ENCODE peak calls at places on chromosomes 4 and X, in nine cellular contexts. M, V, Z, I, X, K, Q, Y and N are unnamed samples.

GRCh38 chrX:47184486-47184885 is 9.1 kb upstream of the UBA1 start:
- DNase-seq in M (no peak), V (no peak), Z (no peak), I (no peak), X (no peak), K (peak; percentile 14), Q (no peak), Y (no peak), N (no peak)

GRCh38 chr4:69308634-69309033 is 28.4 kb downstream of the UGT2B28 start:
- DNase-seq in M (no peak), V (no peak), Z (no peak), I (no peak), X (no peak), K (no peak), Q (no peak), Y (no peak), N (no peak)

GRCh38 chr4:85842540-85842939 is 367.6 kb downstream of the ARHGAP24 start:
- DNase-seq in M (no peak), V (peak; percentile 24), Z (peak; percentile 28), I (no peak), X (peak; percentile 35), K (no peak), Q (no peak), Y (no peak), N (no peak)

GRCh38 chr4:56026596-56026995 is 77.9 kb downstream of the CEP135 start:
- DNase-seq in M (no peak), V (no peak), Z (no peak), I (no peak), X (no peak), K (no peak), Q (no peak), Y (no peak), N (no peak)

GRCh38 chr4:165379662-165380061 is 854 bp downstream of the CPE start:
- DNase-seq in M (no peak), V (peak; percentile 28), Z (peak; percentile 23), I (no peak), X (no peak), K (no peak), Q (peak; percentile 27), Y (no peak), N (no peak)

GRCh38 chrX:13938053-13938765 is 91.5 kb downstream of the GEMIN8 start:
- DNase-seq in M (peak; percentile 15), V (no peak), Z (peak; percentile 3), I (no peak), X (peak; percentile 48), K (no peak), Q (peak; percentile 16), Y (no peak), N (no peak)

GRCh38 chr4:56465599-56466295 is 1.7 kb upstream of the SRP72 start:
- DNase-seq in M (no peak), V (no peak), Z (no peak), I (no peak), X (no peak), K (no peak), Q (no peak), Y (no peak), N (no peak)

GRCh38 chr4:67721770-67722597 is 21.0 kb upstream of the UBA6 start:
- DNase-seq in M (no peak), V (no peak), Z (no peak), I (no peak), X (no peak), K (no peak), Q (no peak), Y (no peak), N (no peak)

GRCh38 chr4:168643796-168644159 is 146.9 kb downstream of the PALLD start:
- DNase-seq in M (no peak), V (no peak), Z (no peak), I (no peak), X (no peak), K (no peak), Q (no peak), Y (no peak), N (no peak)

GRCh38 chr4:14827111-14827510 is 175.2 kb upstream of the CPEB2 start:
- DNase-seq in M (no peak), V (no peak), Z (no peak), I (no peak), X (no peak), K (no peak), Q (no peak), Y (no peak), N (no peak)

GRCh38 chr4:70722199-70722791 is 531 bp downstream of the RUFY3 start:
- DNase-seq in M (peak; percentile 29), V (no peak), Z (no peak), I (no peak), X (no peak), K (no peak), Q (peak; percentile 51), Y (no peak), N (no peak)

GRCh38 chr4:140691369-140691768 is 64.8 kb downstream of the TBC1D9 start:
- DNase-seq in M (no peak), V (no peak), Z (no peak), I (no peak), X (no peak), K (no peak), Q (no peak), Y (no peak), N (no peak)

GRCh38 chr4:86359944-86360478 is at the start of gene MAPK10:
- DNase-seq in M (peak; percentile 45), V (peak; percentile 63), Z (peak; percentile 67), I (no peak), X (peak; percentile 27), K (no peak), Q (peak; percentile 81), Y (peak; percentile 2), N (peak; percentile 58)

GRCh38 chrX:70172226-70172625 is 5.1 kb upstream of the DGAT2L6 start:
- DNase-seq in M (no peak), V (no peak), Z (no peak), I (no peak), X (no peak), K (no peak), Q (no peak), Y (no peak), N (no peak)

GRCh38 chr4:146192060-146192459 is 16.5 kb downstream of the LSM6 start:
- DNase-seq in M (no peak), V (no peak), Z (peak; percentile 17), I (no peak), X (peak; percentile 25), K (no peak), Q (no peak), Y (no peak), N (no peak)
- H3K36me3 ChIP-seq in M (no peaks in the 10 kb centered on the region), V (no peaks in the 10 kb centered on the region), Z (peaks cover 57% of the 10 kb centered on the region), I (peaks cover 23% of the 10 kb centered on the region), X (no peaks in the 10 kb centered on the region), K (peaks cover 4% of the 10 kb centered on the region), Q (no peaks in the 10 kb centered on the region), Y (peaks cover 23% of the 10 kb centered on the region), N (peaks cover 15% of the 10 kb centered on the region)

DNA sequence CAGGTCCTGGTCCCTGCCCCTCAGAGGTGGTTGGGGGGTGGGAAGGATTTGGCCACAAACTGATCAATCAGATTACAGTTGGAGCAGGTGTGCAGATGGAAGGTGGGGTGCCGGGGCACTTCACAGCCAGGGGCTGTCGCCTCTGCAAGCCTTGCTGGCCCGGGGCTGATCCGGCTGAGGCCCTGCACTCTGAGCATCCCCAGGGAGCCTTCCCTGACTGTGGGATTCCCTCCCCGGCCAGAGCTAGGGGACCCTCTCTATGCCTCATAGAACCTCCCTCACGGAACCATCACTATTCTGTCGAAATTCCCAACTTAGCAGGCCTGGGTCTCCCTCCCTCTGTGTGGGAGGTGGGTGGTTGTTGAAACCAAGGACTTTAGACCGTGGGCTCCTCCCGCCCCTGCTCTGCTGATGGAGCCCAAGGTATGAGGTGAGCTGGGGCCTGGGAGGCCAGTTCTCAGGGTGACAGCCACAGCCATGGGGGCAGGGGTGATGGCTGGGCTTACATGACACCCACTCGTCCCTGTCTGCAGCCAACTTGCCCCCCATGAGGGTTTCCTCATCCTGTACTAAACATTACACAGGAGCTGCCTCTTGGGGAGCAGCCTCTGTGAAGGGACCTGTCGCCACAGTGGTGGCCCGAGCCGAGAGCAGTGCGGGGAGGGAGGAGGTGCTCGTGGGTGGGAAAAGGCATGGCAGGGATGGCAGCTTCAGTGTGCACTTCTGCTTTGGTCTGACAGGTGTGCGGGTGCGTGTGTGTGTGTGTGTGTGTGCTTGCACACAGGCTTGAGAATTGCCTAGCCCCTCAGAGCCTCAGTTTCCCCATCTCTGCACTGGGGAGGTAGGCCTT is 3.7 kb downstream of the SH3TC1 start:
- DNase-seq in M (no peak), V (no peak), Z (no peak), I (no peak), X (no peak), K (no peak), Q (no peak), Y (no peak), N (no peak)
- H3K4me1 ChIP-seq in M (no peaks in the 10 kb centered on the region), V (peaks cover 45% of the 10 kb centered on the region), Z (peaks cover 35% of the 10 kb centered on the region), I (peaks cover 56% of the 10 kb centered on the region), X (peaks cover 27% of the 10 kb centered on the region), K (peaks cover 6% of the 10 kb centered on the region), Q (peaks cover 12% of the 10 kb centered on the region), Y (peaks cover 54% of the 10 kb centered on the region), N (peaks cover 28% of the 10 kb centered on the region)

GRCh38 chrX:96182366-96182765 is 502.3 kb upstream of the DIAPH2 start:
- DNase-seq in M (no peak), V (no peak), Z (no peak), I (no peak), X (peak; percentile 21), K (no peak), Q (peak; percentile 29), Y (no peak), N (no peak)

GRCh38 chrX:96181571-96181970 is 503.1 kb upstream of the DIAPH2 start:
- DNase-seq in M (no peak), V (no peak), Z (no peak), I (no peak), X (no peak), K (no peak), Q (no peak), Y (no peak), N (no peak)

DNA sequence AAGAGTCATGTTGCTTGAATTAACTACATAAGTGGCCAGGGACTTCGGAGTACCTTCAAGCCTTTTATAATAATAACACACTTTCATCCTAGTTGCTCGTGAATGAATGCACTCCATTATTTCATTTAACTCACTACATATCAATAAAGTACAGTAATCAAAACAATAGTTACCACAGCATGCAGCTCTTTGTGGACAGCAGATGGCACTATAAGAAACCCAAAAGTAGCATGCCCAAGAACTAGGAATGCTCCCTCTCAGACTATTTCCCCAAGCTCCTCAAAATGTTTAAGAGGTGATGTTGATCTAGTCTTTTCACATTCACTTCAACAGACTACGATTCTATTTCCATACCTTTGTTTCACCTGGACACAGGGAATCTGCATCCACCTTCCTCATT is 500.8 kb upstream of the DIAPH2 start:
- DNase-seq in M (no peak), V (no peak), Z (no peak), I (no peak), X (no peak), K (no peak), Q (no peak), Y (no peak), N (no peak)
- TF ChIP-seq CTCF in M (no peak), V (no peak), Z (peak; percentile 16), I (peak; percentile 44), X (no peak), K (peak; percentile 58), Q (no peak), Y (no peak), N (no peak)

DNA sequence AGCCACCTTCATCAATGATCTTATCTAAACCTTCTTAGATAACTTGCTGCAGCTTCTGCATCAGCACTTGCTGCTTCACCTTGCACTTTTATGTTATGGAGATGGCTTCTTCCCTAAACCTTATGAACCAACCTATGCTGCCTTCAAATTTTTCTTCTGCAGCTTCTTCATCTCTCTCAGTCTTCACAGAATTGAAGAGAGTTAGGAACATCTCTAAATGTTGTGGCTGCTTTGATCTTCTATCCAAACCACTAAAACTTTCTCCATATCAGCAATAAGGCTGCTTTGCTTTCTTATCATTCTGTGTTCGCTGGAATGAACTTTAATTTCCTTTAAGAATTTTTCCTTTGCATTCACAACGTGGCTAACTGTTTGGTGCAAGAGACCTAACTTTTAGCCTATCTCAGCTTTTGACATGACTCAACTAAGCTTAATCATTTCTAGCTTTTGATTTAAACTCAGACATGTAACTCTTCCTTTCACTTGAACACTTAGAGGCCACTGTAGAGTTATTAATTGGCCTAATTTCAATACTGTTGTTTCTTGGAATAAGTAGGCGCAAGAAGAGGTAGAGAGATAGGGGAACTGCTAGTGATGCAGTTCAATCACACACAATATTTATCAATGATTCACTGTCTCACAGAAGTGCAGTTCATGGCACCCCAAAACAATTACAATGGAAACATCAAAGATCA is 36.2 kb upstream of the CORIN start:
- DNase-seq in M (no peak), V (no peak), Z (no peak), I (no peak), X (no peak), K (no peak), Q (no peak), Y (no peak), N (no peak)
- H3K36me3 ChIP-seq in M (no peaks in the 10 kb centered on the region), V (peaks cover 2% of the 10 kb centered on the region), Z (peaks cover 92% of the 10 kb centered on the region), I (peaks cover 12% of the 10 kb centered on the region), X (no peaks in the 10 kb centered on the region), K (peaks cover 3% of the 10 kb centered on the region), Q (no peaks in the 10 kb centered on the region), Y (peaks cover 19% of the 10 kb centered on the region), N (peaks cover 4% of the 10 kb centered on the region)